ENCODE peak calls at places on chromosomes 3 and 15, in five cellular contexts. One of them, this sample, is unnamed.

GRCh38 chr3:53594276-53594675 is 99.9 kb downstream of the CACNA1D start:
- DNase-seq in tibial artery: no peak
- DNase-seq in NCI-H1694: no peak
- DNase-seq in activated CD4-positive, CD25-positive, alpha-beta regulatory T cell treated with anti-CD3 and anti-CD28 coated beads, Interleukin-2, amount 50 U/mL, for 72 hours: no peak
- DNase-seq in neural crest cell: no peak
- DNase-seq in this sample: no peak

GRCh38 chr3:99783009-99783573 is 34.6 kb upstream of the CMSS1 start:
- DNase-seq in neural crest cell: no peak
- DNase-seq in activated CD4-positive, CD25-positive, alpha-beta regulatory T cell treated with anti-CD3 and anti-CD28 coated beads, Interleukin-2, amount 50 U/mL, for 72 hours: no peak
- DNase-seq in tibial artery: no peak
- DNase-seq in NCI-H1694: no peak
- DNase-seq in this sample: no peak

GRCh38 chr3:159627229-159627628 is 361.4 kb upstream of the IL12A start:
- DNase-seq in NCI-H1694: no peak
- DNase-seq in tibial artery: no peak
- DNase-seq in activated CD4-positive, CD25-positive, alpha-beta regulatory T cell treated with anti-CD3 and anti-CD28 coated beads, Interleukin-2, amount 50 U/mL, for 72 hours: no peak
- DNase-seq in neural crest cell: no peak
- DNase-seq in this sample: no peak

GRCh38 chr3:126494204-126494603 is 18.5 kb upstream of the ZXDC start:
- DNase-seq in NCI-H1694: no peak
- DNase-seq in tibial artery: no peak
- DNase-seq in activated CD4-positive, CD25-positive, alpha-beta regulatory T cell treated with anti-CD3 and anti-CD28 coated beads, Interleukin-2, amount 50 U/mL, for 72 hours: no peak
- DNase-seq in neural crest cell: no peak
- DNase-seq in this sample: no peak

GRCh38 chr3:182568756-182569155 is 224.5 kb upstream of the ATP11B start:
- DNase-seq in tibial artery: no peak
- DNase-seq in neural crest cell: no peak
- DNase-seq in NCI-H1694: no peak
- DNase-seq in activated CD4-positive, CD25-positive, alpha-beta regulatory T cell treated with anti-CD3 and anti-CD28 coated beads, Interleukin-2, amount 50 U/mL, for 72 hours: no peak
- DNase-seq in this sample: no peak

GRCh38 chr15:34248190-34248589 is 23.4 kb downstream of the EMC4 start:
- DNase-seq in NCI-H1694: no peak
- DNase-seq in activated CD4-positive, CD25-positive, alpha-beta regulatory T cell treated with anti-CD3 and anti-CD28 coated beads, Interleukin-2, amount 50 U/mL, for 72 hours: no peak
- DNase-seq in neural crest cell: no peak
- DNase-seq in tibial artery: no peak
- DNase-seq in this sample: no peak

GRCh38 chr3:49238274-49239127 is 38.5 kb downstream of the C3orf62 start:
- DNase-seq in NCI-H1694: no peak
- DNase-seq in tibial artery: peak
- DNase-seq in activated CD4-positive, CD25-positive, alpha-beta regulatory T cell treated with anti-CD3 and anti-CD28 coated beads, Interleukin-2, amount 50 U/mL, for 72 hours: no peak
- DNase-seq in neural crest cell: no peak
- DNase-seq in this sample: no peak

GRCh38 chr15:74906450-74907276 is at the start of gene FAM219B:
- DNase-seq in neural crest cell: peak
- DNase-seq in NCI-H1694: peak
- DNase-seq in tibial artery: peak
- DNase-seq in activated CD4-positive, CD25-positive, alpha-beta regulatory T cell treated with anti-CD3 and anti-CD28 coated beads, Interleukin-2, amount 50 U/mL, for 72 hours: peak
- DNase-seq in this sample: peak

GRCh38 chr3:49217688-49218470 is 46.5 kb downstream of the KLHDC8B start:
- DNase-seq in tibial artery: no peak
- DNase-seq in neural crest cell: no peak
- DNase-seq in NCI-H1694: no peak
- DNase-seq in activated CD4-positive, CD25-positive, alpha-beta regulatory T cell treated with anti-CD3 and anti-CD28 coated beads, Interleukin-2, amount 50 U/mL, for 72 hours: no peak
- DNase-seq in this sample: no peak

GRCh38 chr3:177816667-177817208 is 619.5 kb upstream of the TBL1XR1 start:
- DNase-seq in tibial artery: no peak
- DNase-seq in neural crest cell: no peak
- DNase-seq in activated CD4-positive, CD25-positive, alpha-beta regulatory T cell treated with anti-CD3 and anti-CD28 coated beads, Interleukin-2, amount 50 U/mL, for 72 hours: no peak
- DNase-seq in NCI-H1694: no peak
- DNase-seq in this sample: no peak

GRCh38 chr3:126245811-126246727 is 65.7 kb upstream of the ALDH1L1 start:
- DNase-seq in tibial artery: peak
- DNase-seq in NCI-H1694: peak
- DNase-seq in activated CD4-positive, CD25-positive, alpha-beta regulatory T cell treated with anti-CD3 and anti-CD28 coated beads, Interleukin-2, amount 50 U/mL, for 72 hours: no peak
- DNase-seq in neural crest cell: peak
- DNase-seq in this sample: no peak

GRCh38 chr3:132563409-132564074 is 33.5 kb upstream of the ACKR4 start:
- DNase-seq in NCI-H1694: no peak
- DNase-seq in neural crest cell: no peak
- DNase-seq in activated CD4-positive, CD25-positive, alpha-beta regulatory T cell treated with anti-CD3 and anti-CD28 coated beads, Interleukin-2, amount 50 U/mL, for 72 hours: no peak
- DNase-seq in tibial artery: no peak
- DNase-seq in this sample: no peak

GRCh38 chr3:52137311-52137710 is 16.9 kb downstream of the POC1A start:
- DNase-seq in tibial artery: no peak
- DNase-seq in activated CD4-positive, CD25-positive, alpha-beta regulatory T cell treated with anti-CD3 and anti-CD28 coated beads, Interleukin-2, amount 50 U/mL, for 72 hours: no peak
- DNase-seq in NCI-H1694: no peak
- DNase-seq in neural crest cell: no peak
- DNase-seq in this sample: no peak